ENCODE peak calls at places on chromosome 15, in seven cellular contexts. One of them, this sample, is unnamed.
A peak's percentile ranks its signal among the peaks of the same experiment; 100 is the strongest.

GRCh38 chr15:99925661-99926461 is 192.6 kb upstream of the LYSMD4 start:
- DNase-seq in ovary: peak; percentile 69
- DNase-seq in dorsolateral prefrontal cortex: no peak
- DNase-seq in AG04450: no peak
- DNase-seq in RWPE2: no peak
- DNase-seq in heart right ventricle: peak; percentile 54
- DNase-seq in endodermal cell: peak; percentile 82
- DNase-seq in this sample: peak; percentile 83

GRCh38 chr15:78684645-78685044 is 43.6 kb upstream of the CHRNB4 start:
- DNase-seq in ovary: no peak
- DNase-seq in dorsolateral prefrontal cortex: no peak
- DNase-seq in AG04450: no peak
- DNase-seq in RWPE2: no peak
- DNase-seq in heart right ventricle: no peak
- DNase-seq in endodermal cell: no peak
- DNase-seq in this sample: peak; percentile 14

GRCh38 chr15:65171428-65171827 is 13.7 kb downstream of the CLPX start:
- DNase-seq in ovary: no peak
- DNase-seq in dorsolateral prefrontal cortex: no peak
- DNase-seq in AG04450: no peak
- DNase-seq in RWPE2: no peak
- DNase-seq in heart right ventricle: no peak
- DNase-seq in endodermal cell: no peak
- DNase-seq in this sample: no peak

GRCh38 chr15:60722328-60723112 is 243.6 kb upstream of the ICE2 start:
- DNase-seq in ovary: no peak
- DNase-seq in dorsolateral prefrontal cortex: no peak
- DNase-seq in AG04450: no peak
- DNase-seq in RWPE2: no peak
- DNase-seq in heart right ventricle: no peak
- DNase-seq in endodermal cell: no peak
- DNase-seq in this sample: no peak

GRCh38 chr15:71891026-71891425 is 80.7 kb downstream of the NR2E3 start:
- DNase-seq in ovary: no peak
- DNase-seq in dorsolateral prefrontal cortex: no peak
- DNase-seq in AG04450: no peak
- DNase-seq in RWPE2: no peak
- DNase-seq in heart right ventricle: peak; percentile 5
- DNase-seq in endodermal cell: no peak
- DNase-seq in this sample: no peak

GRCh38 chr15:43877371-43877770 is 50.6 kb downstream of the WDR76 start:
- DNase-seq in ovary: no peak
- DNase-seq in dorsolateral prefrontal cortex: no peak
- DNase-seq in AG04450: no peak
- DNase-seq in RWPE2: no peak
- DNase-seq in heart right ventricle: peak; percentile 35
- DNase-seq in endodermal cell: no peak
- DNase-seq in this sample: no peak

GRCh38 chr15:95291878-95292472 is 1038.5 kb upstream of the NR2F2 start:
- DNase-seq in ovary: no peak
- DNase-seq in dorsolateral prefrontal cortex: no peak
- DNase-seq in AG04450: no peak
- DNase-seq in RWPE2: no peak
- DNase-seq in heart right ventricle: no peak
- DNase-seq in endodermal cell: no peak
- DNase-seq in this sample: no peak

GRCh38 chr15:63983071-63983711 is 63.1 kb downstream of the DAPK2 start:
- DNase-seq in ovary: no peak
- DNase-seq in dorsolateral prefrontal cortex: no peak
- DNase-seq in AG04450: no peak
- DNase-seq in RWPE2: no peak
- DNase-seq in heart right ventricle: no peak
- DNase-seq in endodermal cell: peak; percentile 60
- DNase-seq in this sample: no peak

GRCh38 chr15:35229085-35229484 is 144.0 kb upstream of the NANOGP8 start:
- DNase-seq in ovary: no peak
- DNase-seq in dorsolateral prefrontal cortex: no peak
- DNase-seq in AG04450: no peak
- DNase-seq in RWPE2: no peak
- DNase-seq in heart right ventricle: no peak
- DNase-seq in endodermal cell: no peak
- DNase-seq in this sample: no peak

GRCh38 chr15:28096720-28097431 is 2.2 kb downstream of the OCA2 start:
- DNase-seq in ovary: no peak
- DNase-seq in dorsolateral prefrontal cortex: no peak
- DNase-seq in AG04450: no peak
- DNase-seq in RWPE2: no peak
- DNase-seq in heart right ventricle: no peak
- DNase-seq in endodermal cell: peak; percentile 79
- DNase-seq in this sample: peak; percentile 77

GRCh38 chr15:64443747-64444621 is 16.4 kb upstream of the ZNF609 start:
- DNase-seq in ovary: no peak
- DNase-seq in dorsolateral prefrontal cortex: no peak
- DNase-seq in AG04450: peak; percentile 70
- DNase-seq in RWPE2: no peak
- DNase-seq in heart right ventricle: peak; percentile 6
- DNase-seq in endodermal cell: no peak
- DNase-seq in this sample: no peak

GRCh38 chr15:101647251-101647650 is 4.9 kb downstream of the TM2D3 start:
- DNase-seq in ovary: no peak
- DNase-seq in dorsolateral prefrontal cortex: no peak
- DNase-seq in AG04450: no peak
- DNase-seq in RWPE2: no peak
- DNase-seq in heart right ventricle: no peak
- DNase-seq in endodermal cell: no peak
- DNase-seq in this sample: no peak

GRCh38 chr15:59562787-59563186 is 48.8 kb upstream of the GCNT3 start:
- DNase-seq in ovary: no peak
- DNase-seq in dorsolateral prefrontal cortex: no peak
- DNase-seq in AG04450: no peak
- DNase-seq in RWPE2: no peak
- DNase-seq in heart right ventricle: no peak
- DNase-seq in endodermal cell: no peak
- DNase-seq in this sample: no peak

GRCh38 chr15:29968099-29968892 is 114.5 kb upstream of the GOLGA8J start:
- DNase-seq in ovary: no peak
- DNase-seq in dorsolateral prefrontal cortex: peak; percentile 50
- DNase-seq in AG04450: no peak
- DNase-seq in RWPE2: no peak
- DNase-seq in heart right ventricle: no peak
- DNase-seq in endodermal cell: peak; percentile 82
- DNase-seq in this sample: no peak

GRCh38 chr15:78988361-78988911 is 43.6 kb upstream of the CTSH start:
- DNase-seq in ovary: peak; percentile 64
- DNase-seq in dorsolateral prefrontal cortex: no peak
- DNase-seq in AG04450: peak; percentile 98
- DNase-seq in RWPE2: peak; percentile 99
- DNase-seq in heart right ventricle: peak; percentile 59
- DNase-seq in endodermal cell: no peak
- DNase-seq in this sample: peak; percentile 79

DNA sequence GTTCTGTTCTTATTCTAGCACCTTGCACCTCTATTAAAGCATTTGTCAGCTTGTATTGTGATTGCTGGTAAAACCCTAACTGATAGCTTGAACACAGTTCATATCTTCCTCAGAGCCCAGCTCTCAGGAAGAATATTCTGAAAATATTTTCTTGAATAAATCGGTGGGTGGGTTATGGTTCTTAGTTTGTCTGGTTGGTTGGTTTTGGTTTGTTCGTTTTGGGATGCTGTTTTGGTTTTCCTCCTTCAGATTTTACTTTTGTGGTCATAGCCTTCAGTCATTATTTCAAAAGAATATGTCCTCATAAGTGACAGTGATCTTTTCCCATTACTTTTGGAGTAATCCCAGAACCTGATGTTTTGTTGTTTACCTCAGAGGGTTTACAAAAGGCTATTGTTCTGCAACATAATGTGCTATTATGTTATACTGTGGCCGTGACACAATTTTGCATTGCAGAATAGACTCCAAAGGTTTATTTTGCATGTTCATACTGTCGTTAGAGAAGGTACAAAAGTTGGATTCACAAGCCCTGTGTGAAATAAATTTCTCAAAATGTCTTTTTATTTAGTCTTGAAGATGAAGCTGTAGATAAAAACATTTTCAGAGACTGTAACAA is 2.7 kb upstream of the TMEM87A start:
- DNase-seq in ovary: no peak
- DNase-seq in dorsolateral prefrontal cortex: no peak
- DNase-seq in AG04450: no peak
- DNase-seq in RWPE2: no peak
- DNase-seq in heart right ventricle: no peak
- DNase-seq in endodermal cell: no peak
- DNase-seq in this sample: no peak
- H3K4me3 ChIP-seq in ovary: no peak overlapping the region
- H3K4me3 ChIP-seq in dorsolateral prefrontal cortex: peak overlapping the region; percentile 68
- H3K4me3 ChIP-seq in AG04450: no peak overlapping the region
- H3K4me3 ChIP-seq in RWPE2: peak overlapping the region; percentile 75
- H3K4me3 ChIP-seq in heart right ventricle: peak overlapping the region; percentile 79
- H3K4me3 ChIP-seq in endodermal cell: peak overlapping the region; percentile 14
- H3K4me3 ChIP-seq in this sample: peak overlapping the region; percentile 92

GRCh38 chr15:84625125-84625524 is 24.3 kb downstream of the ZSCAN2 start:
- DNase-seq in ovary: no peak
- DNase-seq in dorsolateral prefrontal cortex: no peak
- DNase-seq in AG04450: no peak
- DNase-seq in RWPE2: no peak
- DNase-seq in heart right ventricle: no peak
- DNase-seq in endodermal cell: no peak
- DNase-seq in this sample: no peak

GRCh38 chr15:84624359-84624758 is 23.6 kb downstream of the ZSCAN2 start:
- DNase-seq in ovary: no peak
- DNase-seq in dorsolateral prefrontal cortex: no peak
- DNase-seq in AG04450: no peak
- DNase-seq in RWPE2: no peak
- DNase-seq in heart right ventricle: no peak
- DNase-seq in endodermal cell: no peak
- DNase-seq in this sample: no peak

GRCh38 chr15:84631706-84632272 is 22.3 kb downstream of the WDR73 start:
- DNase-seq in ovary: no peak
- DNase-seq in dorsolateral prefrontal cortex: no peak
- DNase-seq in AG04450: no peak
- DNase-seq in RWPE2: no peak
- DNase-seq in heart right ventricle: no peak
- DNase-seq in endodermal cell: no peak
- DNase-seq in this sample: no peak

GRCh38 chr15:84633311-84634227 is 20.5 kb downstream of the WDR73 start:
- DNase-seq in ovary: peak; percentile 61
- DNase-seq in dorsolateral prefrontal cortex: peak; percentile 62
- DNase-seq in AG04450: no peak
- DNase-seq in RWPE2: peak; percentile 88
- DNase-seq in heart right ventricle: peak; percentile 62
- DNase-seq in endodermal cell: peak; percentile 89
- DNase-seq in this sample: peak; percentile 86

GRCh38 chr15:84629033-84629432 is 25.1 kb downstream of the WDR73 start:
- DNase-seq in ovary: no peak
- DNase-seq in dorsolateral prefrontal cortex: no peak
- DNase-seq in AG04450: no peak
- DNase-seq in RWPE2: no peak
- DNase-seq in heart right ventricle: no peak
- DNase-seq in endodermal cell: no peak
- DNase-seq in this sample: no peak
- TF ChIP-seq CTCF in ovary: no peak
- TF ChIP-seq CTCF in dorsolateral prefrontal cortex: no peak
- TF ChIP-seq CTCF in AG04450: no peak
- TF ChIP-seq CTCF in RWPE2: no peak
- TF ChIP-seq CTCF in heart right ventricle: no peak
- TF ChIP-seq CTCF in endodermal cell: no peak
- TF ChIP-seq CTCF in this sample: no peak

GRCh38 chr15:96325579-96326331 is 4.7 kb upstream of the NR2F2 start:
- DNase-seq in ovary: peak; percentile 25
- DNase-seq in dorsolateral prefrontal cortex: no peak
- DNase-seq in AG04450: no peak
- DNase-seq in RWPE2: no peak
- DNase-seq in heart right ventricle: no peak
- DNase-seq in endodermal cell: peak; percentile 52
- DNase-seq in this sample: peak; percentile 73
- H3K27ac ChIP-seq in ovary: peak overlapping the region; percentile 82
- H3K27ac ChIP-seq in dorsolateral prefrontal cortex: no peak overlapping the region
- H3K27ac ChIP-seq in AG04450: peak overlapping the region; percentile 95
- H3K27ac ChIP-seq in RWPE2: peak overlapping the region; percentile 88
- H3K27ac ChIP-seq in heart right ventricle: peak overlapping the region; percentile 85
- H3K27ac ChIP-seq in endodermal cell: no peak overlapping the region
- H3K27ac ChIP-seq in this sample: peak overlapping the region; percentile 99

GRCh38 chr15:69159805-69160140 is 662 bp upstream of the GLCE start:
- DNase-seq in ovary: no peak
- DNase-seq in dorsolateral prefrontal cortex: no peak
- DNase-seq in AG04450: no peak
- DNase-seq in RWPE2: no peak
- DNase-seq in heart right ventricle: no peak
- DNase-seq in endodermal cell: no peak
- DNase-seq in this sample: no peak

GRCh38 chr15:69163124-69163669 is 2.8 kb downstream of the GLCE start:
- DNase-seq in ovary: no peak
- DNase-seq in dorsolateral prefrontal cortex: no peak
- DNase-seq in AG04450: no peak
- DNase-seq in RWPE2: no peak
- DNase-seq in heart right ventricle: no peak
- DNase-seq in endodermal cell: no peak
- DNase-seq in this sample: no peak

GRCh38 chr15:69160141-69160975 is at the start of gene GLCE:
- DNase-seq in ovary: peak; percentile 95
- DNase-seq in dorsolateral prefrontal cortex: peak; percentile 97
- DNase-seq in AG04450: peak; percentile 91
- DNase-seq in RWPE2: peak; percentile 97
- DNase-seq in heart right ventricle: peak; percentile 95
- DNase-seq in endodermal cell: peak; percentile 99
- DNase-seq in this sample: peak; percentile 95

GRCh38 chr15:69161878-69162213 is 1.4 kb downstream of the GLCE start:
- DNase-seq in ovary: no peak
- DNase-seq in dorsolateral prefrontal cortex: no peak
- DNase-seq in AG04450: no peak
- DNase-seq in RWPE2: no peak
- DNase-seq in heart right ventricle: no peak
- DNase-seq in endodermal cell: no peak
- DNase-seq in this sample: no peak

DNA sequence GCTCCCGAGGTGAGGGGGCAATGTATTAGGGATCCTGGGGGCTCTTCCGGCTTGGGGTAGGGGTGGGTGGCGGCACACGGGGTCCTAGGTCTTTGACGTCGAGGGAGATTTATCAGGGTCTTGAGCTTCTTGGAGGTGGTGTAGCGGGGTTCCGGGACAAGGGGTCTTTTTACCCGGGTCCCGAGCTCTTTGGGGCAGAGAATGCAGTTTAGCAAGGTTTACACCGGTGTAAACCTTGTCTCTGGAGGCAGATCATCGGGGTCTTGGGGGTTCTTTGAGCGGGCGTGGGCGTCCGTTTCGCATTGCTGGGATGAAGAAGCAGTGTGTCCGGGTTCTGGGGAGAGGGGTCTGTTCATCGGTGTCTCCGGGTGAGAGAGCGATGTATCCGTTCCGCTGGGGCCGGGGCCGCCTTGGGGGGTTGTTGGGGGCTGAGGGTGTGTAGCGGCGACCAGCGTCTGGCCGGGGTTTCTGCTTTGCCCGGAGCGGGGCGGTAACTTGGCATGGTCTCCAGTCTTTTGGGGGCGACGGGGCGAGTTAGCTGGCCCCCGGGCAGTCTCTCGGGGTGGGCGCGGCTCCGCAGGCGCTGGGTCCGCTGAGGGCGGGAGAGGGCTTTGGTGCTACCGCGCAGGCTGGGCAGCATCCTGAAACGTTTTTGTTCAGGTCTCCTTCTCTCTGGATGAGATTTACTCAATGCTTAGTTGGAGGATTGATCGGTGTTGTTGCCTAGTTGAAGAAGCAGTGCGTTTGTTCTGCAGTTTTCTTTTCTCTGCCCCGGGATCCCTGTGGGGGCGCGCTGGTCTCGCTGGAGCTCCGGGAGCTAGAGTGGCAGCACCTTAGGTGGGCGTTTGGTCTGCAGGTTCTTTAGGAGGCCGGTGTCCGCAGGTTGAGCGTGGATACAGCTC is 792 bp downstream of the GLCE start:
- DNase-seq in ovary: peak; percentile 39
- DNase-seq in dorsolateral prefrontal cortex: peak; percentile 79
- DNase-seq in AG04450: no peak
- DNase-seq in RWPE2: no peak
- DNase-seq in heart right ventricle: peak; percentile 32
- DNase-seq in endodermal cell: peak; percentile 79
- DNase-seq in this sample: no peak
- H3K4me3 ChIP-seq in ovary: peak overlapping the region; percentile 95
- H3K4me3 ChIP-seq in dorsolateral prefrontal cortex: peak overlapping the region; percentile 80
- H3K4me3 ChIP-seq in AG04450: peak overlapping the region; percentile 84
- H3K4me3 ChIP-seq in RWPE2: peak overlapping the region; percentile 83
- H3K4me3 ChIP-seq in heart right ventricle: peak overlapping the region; percentile 77
- H3K4me3 ChIP-seq in endodermal cell: peak overlapping the region; percentile 92
- H3K4me3 ChIP-seq in this sample: peak overlapping the region; percentile 99

This sample was measured in coronary artery.